ENCODE peak calls at places on chromosomes 7 and 10, in five cellular contexts. P is Panc1; I is cardiac muscle cell; S is activated CD8-positive, alpha-beta T cell treated with anti-CD3 and anti-CD28 coated beads for 36 hours; Y is AG09309. Z is an unnamed sample.

GRCh38 chr10:86348321-86349210 is 18.0 kb downstream of the GRID1 start:
- DNase-seq in P (no peak), I (peak), S (no peak), Y (no peak), Z (no peak)

GRCh38 chr7:36286241-36286640 is 103.4 kb upstream of the ANLN start:
- DNase-seq in P (no peak), I (no peak), S (peak), Y (no peak), Z (no peak)

GRCh38 chr7:111763221-111763791 is 201.0 kb upstream of the IMMP2L start:
- DNase-seq in P (peak), I (peak), S (peak), Y (peak), Z (no peak)

GRCh38 chr7:69957661-69958060 is 359.4 kb downstream of the AUTS2 start:
- DNase-seq in P (no peak), I (no peak), S (no peak), Y (no peak), Z (no peak)

GRCh38 chr10:101071266-101071884 is 9.6 kb downstream of the KAZALD1 start:
- DNase-seq in P (no peak), I (peak), S (peak), Y (no peak), Z (no peak)

GRCh38 chr10:6916601-6917000 is 336.5 kb upstream of the PRKCQ start:
- DNase-seq in P (no peak), I (no peak), S (no peak), Y (no peak), Z (no peak)

GRCh38 chr7:109387530-109387929 is 817.9 kb downstream of the DNAJB9 start:
- DNase-seq in P (no peak), I (no peak), S (no peak), Y (no peak), Z (no peak)

GRCh38 chr7:7554647-7555575 is 11.8 kb upstream of the MIOS start:
- DNase-seq in P (no peak), I (no peak), S (no peak), Y (no peak), Z (no peak)

GRCh38 chr7:29278362-29279070 is 83.9 kb downstream of the CHN2 start:
- DNase-seq in P (no peak), I (no peak), S (no peak), Y (no peak), Z (no peak)

GRCh38 chr10:73814896-73815718 is 3.7 kb upstream of the NDST2 start:
- DNase-seq in P (no peak), I (no peak), S (no peak), Y (no peak), Z (peak)

GRCh38 chr10:104935656-104936055 is 294.6 kb downstream of the SORCS3 start:
- DNase-seq in P (no peak), I (no peak), S (no peak), Y (no peak), Z (no peak)

GRCh38 chr10:90920986-90921643 is at the start of gene ANKRD1:
- DNase-seq in P (peak), I (peak), S (no peak), Y (peak), Z (no peak)

GRCh38 chr10:127485153-127485857 is 63.8 kb upstream of the NPS start:
- DNase-seq in P (no peak), I (no peak), S (no peak), Y (peak), Z (no peak)

GRCh38 chr7:27303021-27303420 is 60.4 kb downstream of the EVX1 start:
- DNase-seq in P (no peak), I (no peak), S (no peak), Y (no peak), Z (no peak)

GRCh38 chr7:117875566-117875965 is 2.3 kb upstream of the CTTNBP2 start:
- DNase-seq in P (no peak), I (no peak), S (no peak), Y (no peak), Z (no peak)

GRCh38 chr10:47438857-47439474 is 44.9 kb downstream of the ANXA8 start:
- DNase-seq in P (no peak), I (peak), S (no peak), Y (peak), Z (no peak)

GRCh38 chr10:75845538-75845937 is 414.1 kb downstream of the LRMDA start:
- DNase-seq in P (no peak), I (no peak), S (no peak), Y (no peak), Z (no peak)
- TF ChIP-seq CTCF in P (no peak), I (no peak), S (no peak), Y (no peak), Z (no peak)

GRCh38 chr10:110005716-110006115 is 2.1 kb upstream of the ADD3 start:
- DNase-seq in P (no peak), I (peak), S (peak), Y (peak), Z (no peak)

GRCh38 chr10:110007701-110008517 is at the start of gene ADD3:
- DNase-seq in P (no peak), I (peak), S (peak), Y (no peak), Z (peak)

GRCh38 chr10:110007171-110007700 is 548 bp upstream of the ADD3 start:
- DNase-seq in P (no peak), I (no peak), S (peak), Y (no peak), Z (peak)

GRCh38 chr10:110008518-110009339 is 945 bp downstream of the ADD3 start:
- DNase-seq in P (no peak), I (peak), S (peak), Y (no peak), Z (peak)

DNA sequence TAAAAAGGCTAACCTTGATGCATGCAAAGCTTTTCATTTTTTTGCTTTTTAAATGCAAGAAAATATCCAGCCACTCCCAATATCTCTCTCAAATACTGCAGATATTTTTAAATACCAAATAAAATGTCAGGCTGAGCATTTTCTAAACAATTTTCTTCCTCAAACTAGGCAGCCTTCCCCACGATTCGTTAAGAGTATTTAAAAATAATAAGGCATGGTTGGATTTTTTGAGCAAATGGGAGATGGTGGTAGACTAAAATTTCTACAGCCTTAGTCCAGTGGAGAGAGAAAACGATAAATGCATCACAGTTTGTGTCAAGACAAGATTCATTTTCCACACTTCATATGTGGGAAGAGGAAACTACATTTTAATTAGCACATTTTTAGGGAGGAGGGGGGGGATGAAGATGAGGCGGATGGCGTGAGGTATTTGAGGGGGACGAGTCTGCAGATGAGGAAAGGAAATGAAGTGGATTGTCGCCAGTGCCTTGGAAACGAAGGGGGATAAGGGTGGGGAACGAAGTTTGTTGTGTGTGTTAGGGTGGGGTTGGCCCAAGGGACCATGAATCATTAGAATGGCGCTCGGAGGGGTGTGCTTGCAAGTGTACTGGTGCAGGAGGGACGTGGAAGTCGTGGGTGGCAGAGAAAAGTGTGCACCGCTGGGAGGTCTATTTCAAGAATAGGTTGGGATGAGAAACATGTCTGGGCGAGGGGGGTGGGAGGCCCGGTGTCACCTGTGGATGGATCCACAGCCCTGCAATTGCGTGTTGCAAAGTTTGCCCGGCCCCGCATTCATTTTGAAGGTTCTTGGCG is 1.2 kb upstream of the ADD3 start:
- DNase-seq in P (no peak), I (peak), S (peak), Y (no peak), Z (no peak)
- TF ChIP-seq CTCF in P (no peak), I (no peak), S (no peak), Y (no peak), Z (no peak)

GRCh38 chr7:32648408-32649156 is 153.3 kb downstream of the AVL9 start:
- DNase-seq in P (no peak), I (no peak), S (no peak), Y (no peak), Z (no peak)
- TF ChIP-seq CTCF in P (no peak), I (no peak), S (no peak), Y (no peak), Z (no peak)

DNA sequence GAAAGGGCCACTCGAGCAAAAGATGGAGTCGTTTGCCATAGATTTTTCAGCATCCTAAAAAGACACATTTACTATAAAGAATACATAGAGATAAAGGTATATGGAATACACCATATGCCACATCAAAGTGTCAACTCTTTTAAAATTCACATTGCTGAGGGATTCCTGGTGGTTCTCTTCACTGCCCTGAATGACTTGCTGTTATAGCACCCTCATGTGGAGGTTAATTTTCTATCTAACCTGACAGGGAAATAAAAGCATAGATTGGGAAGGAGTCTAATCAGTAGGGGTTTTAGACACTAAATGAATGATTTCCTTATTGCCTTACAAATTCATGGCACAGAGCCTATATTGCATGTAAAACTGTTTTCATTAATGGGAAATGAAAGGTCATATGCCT is 25.9 kb downstream of the DNAH11 start:
- DNase-seq in P (no peak), I (peak), S (no peak), Y (no peak), Z (peak)
- TF ChIP-seq CTCF in P (peak), I (no peak), S (peak), Y (no peak), Z (no peak)

DNA sequence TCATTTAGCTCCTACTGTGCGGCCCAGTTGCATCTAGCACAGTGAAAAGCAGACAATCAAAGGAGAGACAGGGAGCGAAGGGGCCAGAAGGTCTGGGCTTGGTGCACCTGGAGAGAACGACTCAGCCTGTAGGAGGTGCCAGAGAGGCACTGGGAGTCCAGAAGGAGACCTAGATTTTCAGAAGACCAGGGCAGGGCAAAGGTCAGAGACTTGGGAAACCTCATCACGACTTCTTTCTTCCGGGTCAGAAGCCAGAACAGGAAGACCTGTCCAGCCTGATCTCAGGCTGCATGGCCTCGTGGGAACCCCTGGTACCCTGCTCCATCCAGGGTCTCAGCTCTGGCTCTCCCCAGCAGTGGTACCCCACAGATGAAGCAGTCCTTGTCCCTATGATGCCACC is 5.2 kb downstream of the AGAP3 start:
- DNase-seq in P (no peak), I (no peak), S (peak), Y (no peak), Z (no peak)
- TF ChIP-seq CTCF in P (peak), I (peak), S (peak), Y (peak), Z (peak)

DNA sequence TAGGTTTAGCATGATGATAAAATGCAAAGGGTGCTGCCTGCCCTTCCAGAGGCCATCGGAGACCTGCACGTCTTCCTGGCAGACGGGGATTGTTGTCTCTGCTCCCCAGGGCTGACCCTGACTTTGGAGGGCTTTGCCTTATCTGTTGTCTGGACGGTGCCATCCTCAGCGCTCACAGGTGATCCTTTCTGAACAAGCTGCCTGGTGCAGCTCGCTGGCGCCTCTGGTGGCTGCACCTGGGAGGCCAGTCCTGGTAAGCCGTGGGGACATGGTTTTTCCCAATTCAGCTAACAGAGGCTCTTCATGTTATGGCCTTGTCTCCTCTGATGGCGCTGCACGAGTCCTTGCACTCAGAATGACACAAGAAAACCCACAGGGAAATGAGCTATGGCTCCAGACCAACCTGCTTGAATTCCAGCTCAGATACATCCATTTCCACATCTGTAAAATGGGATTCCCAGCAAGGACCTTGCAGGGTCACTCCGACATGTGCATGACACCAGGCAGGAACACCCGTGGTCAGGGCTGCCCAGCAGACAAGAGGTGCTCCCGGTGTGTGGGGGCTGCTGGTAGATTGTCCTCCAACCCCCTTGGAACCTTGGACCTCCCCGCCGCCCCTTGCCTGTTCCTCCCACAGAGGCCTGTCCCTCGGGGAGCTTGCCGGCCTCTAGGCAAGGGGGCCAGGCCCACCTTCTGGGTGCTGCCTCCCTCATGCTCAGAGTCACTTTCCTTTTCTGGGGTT is 50.4 kb upstream of the SHH start:
- DNase-seq in P (no peak), I (no peak), S (no peak), Y (no peak), Z (no peak)
- TF ChIP-seq CTCF in P (peak), I (no peak), S (no peak), Y (no peak), Z (no peak)

DNA sequence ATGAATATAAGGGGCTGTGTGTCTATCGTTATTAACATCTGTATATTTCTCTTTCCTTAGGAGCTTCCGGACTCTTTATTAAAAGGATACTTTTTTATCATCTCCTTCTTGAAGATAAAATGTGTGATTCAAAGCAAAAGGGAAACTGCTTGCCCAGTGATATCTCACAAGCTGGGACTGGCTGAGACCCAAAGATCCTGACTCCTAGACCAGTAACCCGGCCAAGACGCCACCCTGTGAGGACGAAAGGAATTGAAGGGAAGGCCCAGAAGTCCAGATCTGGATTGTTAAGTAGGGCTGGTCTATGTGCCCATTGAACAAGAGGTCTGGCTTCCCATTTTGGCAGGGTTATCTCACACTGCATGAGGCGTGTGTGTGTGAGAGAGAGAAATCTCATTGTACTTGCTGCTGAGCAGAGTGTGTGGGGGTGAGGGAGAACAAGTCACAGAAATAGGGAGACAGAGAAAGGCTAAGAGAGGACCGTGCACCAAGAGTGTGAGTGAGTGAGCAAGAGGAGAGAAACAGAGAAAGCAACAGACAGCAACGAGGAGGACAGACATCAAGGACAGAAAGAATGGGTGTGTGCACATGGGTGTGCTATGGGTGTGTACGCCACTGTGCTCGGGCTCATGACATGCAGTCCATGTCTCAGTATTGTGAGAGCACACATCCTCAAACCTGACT is 75.4 kb downstream of the PLXNA4 start:
- DNase-seq in P (no peak), I (peak), S (no peak), Y (peak), Z (no peak)
- TF ChIP-seq CTCF in P (no peak), I (peak), S (no peak), Y (peak), Z (no peak)